ENCODE peak calls at places on chromosomes 12 and 14, in ten cellular contexts. G is NB4, P is esophagus muscularis mucosa, Z is heart left ventricle, L is H54, R is IMR-90, M is sigmoid colon, E is A549, F is uterus, T is lower leg skin. H is an unnamed sample.

GRCh38 chr12:20865873-20866272 is 55.4 kb downstream of the SLCO1B3 start:
- DNase-seq in G (no peak), P (no peak), Z (no peak), L (no peak), R (no peak), M (no peak), E (no peak), F (no peak), T (no peak), H (no peak)

GRCh38 chr14:56002316-56002715 is 115.9 kb upstream of the PELI2 start:
- DNase-seq in G (no peak), P (no peak), Z (no peak), L (no peak), R (peak; percentile 23), M (no peak), E (peak; percentile 11), F (no peak), T (no peak), H (no peak)

GRCh38 chr14:33483110-33483509 is 467.8 kb downstream of the EGLN3 start:
- DNase-seq in G (no peak), P (no peak), Z (no peak), L (no peak), R (no peak), M (no peak), E (no peak), F (no peak), T (no peak), H (no peak)

GRCh38 chr14:100532154-100532915 is 54.9 kb downstream of the BEGAIN start:
- DNase-seq in G (peak; percentile 46), P (peak; percentile 84), Z (no peak), L (no peak), R (peak; percentile 13), M (no peak), E (no peak), F (peak; percentile 15), T (no peak), H (no peak)

GRCh38 chr12:112283541-112283940 is 98.7 kb downstream of the HECTD4 start:
- DNase-seq in G (no peak), P (no peak), Z (peak; percentile 33), L (no peak), R (no peak), M (no peak), E (no peak), F (no peak), T (no peak), H (no peak)

GRCh38 chr14:96497087-96497486 is 5.1 kb upstream of the PAPOLA start:
- DNase-seq in G (no peak), P (no peak), Z (no peak), L (no peak), R (no peak), M (no peak), E (no peak), F (no peak), T (no peak), H (no peak)

GRCh38 chr12:98939926-98940325 is 294.8 kb downstream of the APAF1 start:
- DNase-seq in G (no peak), P (no peak), Z (no peak), L (no peak), R (no peak), M (no peak), E (no peak), F (no peak), T (no peak), H (no peak)

GRCh38 chr14:90105756-90106155 is 44.0 kb downstream of the KCNK13 start:
- DNase-seq in G (no peak), P (no peak), Z (peak; percentile 44), L (no peak), R (no peak), M (no peak), E (no peak), F (no peak), T (no peak), H (no peak)

GRCh38 chr12:24895612-24896011 is 53.3 kb downstream of the BCAT1 start:
- DNase-seq in G (no peak), P (no peak), Z (no peak), L (no peak), R (peak; percentile 73), M (no peak), E (no peak), F (no peak), T (no peak), H (no peak)

GRCh38 chr12:89513544-89513943 is 11.1 kb downstream of the GALNT4 start:
- DNase-seq in G (no peak), P (no peak), Z (no peak), L (no peak), R (no peak), M (no peak), E (no peak), F (no peak), T (no peak), H (no peak)

GRCh38 chr12:41962171-41962572 is 182.5 kb downstream of the GXYLT1 start:
- DNase-seq in G (no peak), P (no peak), Z (peak; percentile 22), L (no peak), R (no peak), M (peak; percentile 64), E (no peak), F (no peak), T (no peak), H (no peak)

GRCh38 chr12:66668311-66668710 is 10.6 kb downstream of the GRIP1 start:
- DNase-seq in G (no peak), P (no peak), Z (no peak), L (no peak), R (no peak), M (no peak), E (no peak), F (no peak), T (no peak), H (no peak)

GRCh38 chr12:52789637-52790426 is 6.1 kb downstream of the KRT3 start:
- DNase-seq in G (peak; percentile 77), P (no peak), Z (no peak), L (no peak), R (no peak), M (no peak), E (no peak), F (no peak), T (no peak), H (peak; percentile 64)

GRCh38 chr12:52788876-52789636 is 6.9 kb downstream of the KRT3 start:
- DNase-seq in G (no peak), P (no peak), Z (no peak), L (no peak), R (no peak), M (no peak), E (no peak), F (no peak), T (no peak), H (no peak)

GRCh38 chr12:52784909-52785308 is 7.8 kb upstream of the KRT76 start:
- DNase-seq in G (no peak), P (no peak), Z (no peak), L (no peak), R (no peak), M (no peak), E (no peak), F (no peak), T (no peak), H (no peak)

GRCh38 chr12:52788111-52788875 is 7.6 kb downstream of the KRT3 start:
- DNase-seq in G (no peak), P (no peak), Z (no peak), L (no peak), R (no peak), M (no peak), E (no peak), F (no peak), T (no peak), H (no peak)

DNA sequence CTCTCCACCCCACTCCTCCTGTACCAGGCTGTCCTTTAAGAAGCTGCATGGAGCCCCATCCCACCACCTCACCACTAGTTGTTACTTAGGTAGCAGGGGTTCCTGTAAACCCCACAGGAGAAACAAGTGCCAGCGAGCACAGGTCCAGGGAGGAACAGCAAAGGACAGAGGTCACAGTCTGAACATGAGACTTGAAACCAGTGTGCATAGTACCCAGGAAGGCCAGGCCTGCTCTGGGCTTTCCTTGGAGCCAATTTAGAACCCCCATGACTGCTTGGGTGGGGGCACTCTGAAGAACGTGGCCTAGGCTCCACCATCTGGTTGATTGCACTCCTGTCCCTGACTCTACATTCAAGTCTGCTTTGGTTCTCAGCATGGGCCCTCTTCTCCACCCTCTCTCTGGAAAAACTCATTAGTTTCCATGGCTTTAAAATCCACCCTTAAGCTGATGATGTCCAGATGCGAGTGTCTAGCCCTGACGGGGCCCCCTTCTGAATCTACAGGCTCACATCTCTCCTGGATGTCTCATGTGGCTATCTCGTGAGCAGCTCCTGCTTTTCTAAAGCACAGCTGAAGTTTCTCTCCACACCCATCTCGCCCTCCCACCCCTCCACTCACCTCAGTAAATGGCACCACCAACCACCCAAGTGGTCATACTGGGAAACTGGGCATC is 8.5 kb downstream of the KRT3 start:
- DNase-seq in G (no peak), P (no peak), Z (no peak), L (no peak), R (no peak), M (no peak), E (no peak), F (no peak), T (no peak), H (no peak)
- TF ChIP-seq POLR2A in G (no peak), P (no peak), Z (no peak), L (no peak), R (no peak), M (no peak), E (no peak), F (no peak), T (no peak), H (no peak)

GRCh38 chr14:68561531-68562007 is 231.3 kb downstream of the ZFP36L1 start:
- DNase-seq in G (peak; percentile 14), P (no peak), Z (no peak), L (no peak), R (no peak), M (peak; percentile 68), E (no peak), F (no peak), T (no peak), H (no peak)
- TF ChIP-seq POLR2A in G (no peak), P (no peak), Z (no peak), L (no peak), R (no peak), M (no peak), E (no peak), F (no peak), T (no peak), H (no peak)

GRCh38 chr14:24114536-24115450 is at the start of the genes DCAF11 and NRL:
- DNase-seq in G (peak; percentile 99), P (peak; percentile 100), Z (peak; percentile 99), L (peak; percentile 82), R (peak; percentile 100), M (peak; percentile 100), E (peak; percentile 100), F (peak; percentile 99), T (peak; percentile 99), H (peak; percentile 100)
- TF ChIP-seq POLR2A in G (peak; percentile 70), P (peak; percentile 29), Z (no peak), L (peak; percentile 20), R (peak; percentile 30), M (no peak), E (peak; percentile 3), F (peak; percentile 61), T (no peak), H (peak; percentile 83)

DNA sequence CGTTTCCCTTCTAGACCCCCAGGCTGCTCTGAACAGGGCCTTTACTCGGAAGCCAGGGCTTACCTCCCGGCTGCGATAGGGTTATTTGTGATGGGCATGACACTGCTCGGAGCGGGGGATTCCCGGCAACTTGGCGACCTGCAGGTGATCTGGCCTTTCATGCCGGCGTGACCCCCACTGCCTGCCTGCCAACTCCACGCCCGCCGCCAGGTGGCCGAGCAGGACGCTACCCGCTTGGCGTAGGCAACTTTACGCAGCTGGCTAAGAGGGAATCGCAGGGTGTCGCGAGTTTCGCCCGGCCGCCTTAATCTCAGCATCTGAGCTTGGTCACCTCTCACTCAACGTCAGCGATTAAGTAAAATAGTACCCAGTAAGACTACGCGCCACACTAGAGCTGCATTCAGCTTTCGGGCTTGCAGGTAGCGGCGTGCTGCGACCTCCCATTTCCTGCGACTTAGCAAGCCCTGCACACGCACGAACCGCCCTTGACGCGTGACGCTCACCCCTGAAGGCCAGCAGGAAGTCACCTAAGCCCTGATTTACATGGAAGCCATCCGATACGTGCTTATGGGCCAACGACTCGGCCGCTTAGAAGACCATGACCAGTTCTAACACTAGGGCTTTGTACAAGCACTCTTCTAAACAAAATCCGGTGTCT is 33.3 kb downstream of the WBP11 start:
- DNase-seq in G (peak; percentile 84), P (peak; percentile 95), Z (peak; percentile 85), L (no peak), R (peak; percentile 68), M (peak; percentile 91), E (peak; percentile 92), F (peak; percentile 77), T (peak; percentile 77), H (peak; percentile 88)
- TF ChIP-seq POLR2A in G (no peak), P (no peak), Z (no peak), L (peak; percentile 24), R (peak; percentile 63), M (peak; percentile 39), E (peak; percentile 84), F (no peak), T (no peak), H (no peak)